ENCODE peak calls at places on chromosomes 7 and 10, in eight cellular contexts. One of them, this sample, is unnamed.

GRCh38 chr7:6272481-6273323 is at the start of gene CYTH3:
- DNase-seq in GM12891: peak
- DNase-seq in cardiac fibroblast: peak
- DNase-seq in nucleus accumbens: peak
- DNase-seq in SK-N-SH: peak
- DNase-seq in EH: peak
- DNase-seq in stimulated activated CD8-positive, alpha-beta memory T cell treated with anti-CD3 and anti-CD28 coated beads, Interleukin-15, amount 100 ng/mL, for 24 hours: peak
- DNase-seq in CD8-positive, alpha-beta memory T cell: peak
- DNase-seq in this sample: peak

GRCh38 chr7:33981221-33981620 is 75.9 kb downstream of the BMPER start:
- DNase-seq in GM12891: no peak
- DNase-seq in cardiac fibroblast: no peak
- DNase-seq in nucleus accumbens: no peak
- DNase-seq in SK-N-SH: no peak
- DNase-seq in EH: peak
- DNase-seq in stimulated activated CD8-positive, alpha-beta memory T cell treated with anti-CD3 and anti-CD28 coated beads, Interleukin-15, amount 100 ng/mL, for 24 hours: no peak
- DNase-seq in CD8-positive, alpha-beta memory T cell: no peak
- DNase-seq in this sample: no peak

GRCh38 chr10:86586516-86586915 is 64.9 kb upstream of the WAPL start:
- DNase-seq in GM12891: no peak
- DNase-seq in cardiac fibroblast: no peak
- DNase-seq in nucleus accumbens: peak
- DNase-seq in SK-N-SH: no peak
- DNase-seq in EH: no peak
- DNase-seq in stimulated activated CD8-positive, alpha-beta memory T cell treated with anti-CD3 and anti-CD28 coated beads, Interleukin-15, amount 100 ng/mL, for 24 hours: no peak
- DNase-seq in CD8-positive, alpha-beta memory T cell: no peak
- DNase-seq in this sample: no peak

GRCh38 chr10:69146756-69147155 is 22.8 kb downstream of the VPS26A start:
- DNase-seq in GM12891: no peak
- DNase-seq in cardiac fibroblast: no peak
- DNase-seq in nucleus accumbens: no peak
- DNase-seq in SK-N-SH: no peak
- DNase-seq in EH: peak
- DNase-seq in stimulated activated CD8-positive, alpha-beta memory T cell treated with anti-CD3 and anti-CD28 coated beads, Interleukin-15, amount 100 ng/mL, for 24 hours: no peak
- DNase-seq in CD8-positive, alpha-beta memory T cell: no peak
- DNase-seq in this sample: peak

GRCh38 chr7:50497068-50497642 is 47.0 kb upstream of the FIGNL1 start:
- DNase-seq in GM12891: no peak
- DNase-seq in cardiac fibroblast: peak
- DNase-seq in nucleus accumbens: no peak
- DNase-seq in SK-N-SH: peak
- DNase-seq in EH: peak
- DNase-seq in stimulated activated CD8-positive, alpha-beta memory T cell treated with anti-CD3 and anti-CD28 coated beads, Interleukin-15, amount 100 ng/mL, for 24 hours: no peak
- DNase-seq in CD8-positive, alpha-beta memory T cell: no peak
- DNase-seq in this sample: no peak

GRCh38 chr7:142720140-142720773 is 29.0 kb upstream of the PRSS1 start:
- DNase-seq in GM12891: no peak
- DNase-seq in cardiac fibroblast: no peak
- DNase-seq in nucleus accumbens: no peak
- DNase-seq in SK-N-SH: no peak
- DNase-seq in EH: no peak
- DNase-seq in stimulated activated CD8-positive, alpha-beta memory T cell treated with anti-CD3 and anti-CD28 coated beads, Interleukin-15, amount 100 ng/mL, for 24 hours: no peak
- DNase-seq in CD8-positive, alpha-beta memory T cell: no peak
- DNase-seq in this sample: peak

GRCh38 chr7:91193141-91193540 is 71.1 kb upstream of the FZD1 start:
- DNase-seq in GM12891: no peak
- DNase-seq in cardiac fibroblast: peak
- DNase-seq in nucleus accumbens: no peak
- DNase-seq in SK-N-SH: no peak
- DNase-seq in EH: peak
- DNase-seq in stimulated activated CD8-positive, alpha-beta memory T cell treated with anti-CD3 and anti-CD28 coated beads, Interleukin-15, amount 100 ng/mL, for 24 hours: no peak
- DNase-seq in CD8-positive, alpha-beta memory T cell: no peak
- DNase-seq in this sample: no peak

GRCh38 chr7:2626498-2627117 is 5.2 kb upstream of the TTYH3 start:
- DNase-seq in GM12891: no peak
- DNase-seq in cardiac fibroblast: peak
- DNase-seq in nucleus accumbens: no peak
- DNase-seq in SK-N-SH: peak
- DNase-seq in EH: peak
- DNase-seq in stimulated activated CD8-positive, alpha-beta memory T cell treated with anti-CD3 and anti-CD28 coated beads, Interleukin-15, amount 100 ng/mL, for 24 hours: no peak
- DNase-seq in CD8-positive, alpha-beta memory T cell: no peak
- DNase-seq in this sample: no peak

GRCh38 chr7:2886900-2887299 is 42.8 kb upstream of the GNA12 start:
- DNase-seq in GM12891: peak
- DNase-seq in cardiac fibroblast: peak
- DNase-seq in nucleus accumbens: peak
- DNase-seq in SK-N-SH: peak
- DNase-seq in EH: peak
- DNase-seq in stimulated activated CD8-positive, alpha-beta memory T cell treated with anti-CD3 and anti-CD28 coated beads, Interleukin-15, amount 100 ng/mL, for 24 hours: no peak
- DNase-seq in CD8-positive, alpha-beta memory T cell: peak
- DNase-seq in this sample: peak

GRCh38 chr7:32941181-32941995 is 15.9 kb upstream of the FKBP9 start:
- DNase-seq in GM12891: no peak
- DNase-seq in cardiac fibroblast: peak
- DNase-seq in nucleus accumbens: no peak
- DNase-seq in SK-N-SH: no peak
- DNase-seq in EH: peak
- DNase-seq in stimulated activated CD8-positive, alpha-beta memory T cell treated with anti-CD3 and anti-CD28 coated beads, Interleukin-15, amount 100 ng/mL, for 24 hours: no peak
- DNase-seq in CD8-positive, alpha-beta memory T cell: no peak
- DNase-seq in this sample: peak

GRCh38 chr10:80500572-80501380 is 36.9 kb upstream of the SH2D4B start:
- DNase-seq in GM12891: no peak
- DNase-seq in cardiac fibroblast: peak
- DNase-seq in nucleus accumbens: no peak
- DNase-seq in SK-N-SH: no peak
- DNase-seq in EH: no peak
- DNase-seq in stimulated activated CD8-positive, alpha-beta memory T cell treated with anti-CD3 and anti-CD28 coated beads, Interleukin-15, amount 100 ng/mL, for 24 hours: no peak
- DNase-seq in CD8-positive, alpha-beta memory T cell: no peak
- DNase-seq in this sample: peak

GRCh38 chr10:129774082-129774735 is 189.9 kb downstream of the EBF3 start:
- DNase-seq in GM12891: no peak
- DNase-seq in cardiac fibroblast: no peak
- DNase-seq in nucleus accumbens: no peak
- DNase-seq in SK-N-SH: no peak
- DNase-seq in EH: no peak
- DNase-seq in stimulated activated CD8-positive, alpha-beta memory T cell treated with anti-CD3 and anti-CD28 coated beads, Interleukin-15, amount 100 ng/mL, for 24 hours: no peak
- DNase-seq in CD8-positive, alpha-beta memory T cell: no peak
- DNase-seq in this sample: peak

GRCh38 chr7:85014936-85015335 is 171.9 kb downstream of the SEMA3D start:
- DNase-seq in GM12891: no peak
- DNase-seq in cardiac fibroblast: no peak
- DNase-seq in nucleus accumbens: no peak
- DNase-seq in SK-N-SH: no peak
- DNase-seq in EH: no peak
- DNase-seq in stimulated activated CD8-positive, alpha-beta memory T cell treated with anti-CD3 and anti-CD28 coated beads, Interleukin-15, amount 100 ng/mL, for 24 hours: no peak
- DNase-seq in CD8-positive, alpha-beta memory T cell: no peak
- DNase-seq in this sample: no peak

GRCh38 chr10:11877506-11877905 is 54.4 kb downstream of the PROSER2 start:
- DNase-seq in GM12891: no peak
- DNase-seq in cardiac fibroblast: no peak
- DNase-seq in nucleus accumbens: no peak
- DNase-seq in SK-N-SH: no peak
- DNase-seq in EH: no peak
- DNase-seq in stimulated activated CD8-positive, alpha-beta memory T cell treated with anti-CD3 and anti-CD28 coated beads, Interleukin-15, amount 100 ng/mL, for 24 hours: no peak
- DNase-seq in CD8-positive, alpha-beta memory T cell: no peak
- DNase-seq in this sample: peak

GRCh38 chr7:2825595-2826227 is 18.4 kb downstream of the GNA12 start:
- DNase-seq in GM12891: no peak
- DNase-seq in cardiac fibroblast: no peak
- DNase-seq in nucleus accumbens: no peak
- DNase-seq in SK-N-SH: no peak
- DNase-seq in EH: no peak
- DNase-seq in stimulated activated CD8-positive, alpha-beta memory T cell treated with anti-CD3 and anti-CD28 coated beads, Interleukin-15, amount 100 ng/mL, for 24 hours: no peak
- DNase-seq in CD8-positive, alpha-beta memory T cell: no peak
- DNase-seq in this sample: no peak

GRCh38 chr10:24722676-24723385 is 856 bp downstream of the ARHGAP21 start:
- DNase-seq in GM12891: peak
- DNase-seq in cardiac fibroblast: peak
- DNase-seq in nucleus accumbens: peak
- DNase-seq in SK-N-SH: peak
- DNase-seq in EH: peak
- DNase-seq in stimulated activated CD8-positive, alpha-beta memory T cell treated with anti-CD3 and anti-CD28 coated beads, Interleukin-15, amount 100 ng/mL, for 24 hours: peak
- DNase-seq in CD8-positive, alpha-beta memory T cell: peak
- DNase-seq in this sample: peak

GRCh38 chr7:121182902-121183301 is 145.9 kb upstream of the WNT16 start:
- DNase-seq in GM12891: no peak
- DNase-seq in cardiac fibroblast: peak
- DNase-seq in nucleus accumbens: no peak
- DNase-seq in SK-N-SH: no peak
- DNase-seq in EH: peak
- DNase-seq in stimulated activated CD8-positive, alpha-beta memory T cell treated with anti-CD3 and anti-CD28 coated beads, Interleukin-15, amount 100 ng/mL, for 24 hours: no peak
- DNase-seq in CD8-positive, alpha-beta memory T cell: no peak
- DNase-seq in this sample: no peak

GRCh38 chr10:344582-345200 is 209.4 kb downstream of the ZMYND11 start:
- DNase-seq in GM12891: no peak
- DNase-seq in cardiac fibroblast: no peak
- DNase-seq in nucleus accumbens: no peak
- DNase-seq in SK-N-SH: no peak
- DNase-seq in EH: no peak
- DNase-seq in stimulated activated CD8-positive, alpha-beta memory T cell treated with anti-CD3 and anti-CD28 coated beads, Interleukin-15, amount 100 ng/mL, for 24 hours: no peak
- DNase-seq in CD8-positive, alpha-beta memory T cell: no peak
- DNase-seq in this sample: peak

GRCh38 chr10:75398630-75399460 is 2.7 kb downstream of the ZNF503 start:
- DNase-seq in GM12891: no peak
- DNase-seq in cardiac fibroblast: peak
- DNase-seq in nucleus accumbens: no peak
- DNase-seq in SK-N-SH: no peak
- DNase-seq in EH: peak
- DNase-seq in stimulated activated CD8-positive, alpha-beta memory T cell treated with anti-CD3 and anti-CD28 coated beads, Interleukin-15, amount 100 ng/mL, for 24 hours: no peak
- DNase-seq in CD8-positive, alpha-beta memory T cell: no peak
- DNase-seq in this sample: peak

GRCh38 chr7:67380858-67381257 is 384.2 kb downstream of the TYW1 start:
- DNase-seq in GM12891: no peak
- DNase-seq in cardiac fibroblast: no peak
- DNase-seq in nucleus accumbens: no peak
- DNase-seq in SK-N-SH: no peak
- DNase-seq in EH: no peak
- DNase-seq in stimulated activated CD8-positive, alpha-beta memory T cell treated with anti-CD3 and anti-CD28 coated beads, Interleukin-15, amount 100 ng/mL, for 24 hours: no peak
- DNase-seq in CD8-positive, alpha-beta memory T cell: no peak
- DNase-seq in this sample: no peak

GRCh38 chr7:43693687-43694398 is 35.5 kb downstream of the COA1 start:
- DNase-seq in GM12891: no peak
- DNase-seq in cardiac fibroblast: peak
- DNase-seq in nucleus accumbens: no peak
- DNase-seq in SK-N-SH: no peak
- DNase-seq in EH: peak
- DNase-seq in stimulated activated CD8-positive, alpha-beta memory T cell treated with anti-CD3 and anti-CD28 coated beads, Interleukin-15, amount 100 ng/mL, for 24 hours: no peak
- DNase-seq in CD8-positive, alpha-beta memory T cell: no peak
- DNase-seq in this sample: peak

GRCh38 chr7:3294432-3295100 is 6.5 kb upstream of the SDK1 start:
- DNase-seq in GM12891: no peak
- DNase-seq in cardiac fibroblast: no peak
- DNase-seq in nucleus accumbens: peak
- DNase-seq in SK-N-SH: no peak
- DNase-seq in EH: no peak
- DNase-seq in stimulated activated CD8-positive, alpha-beta memory T cell treated with anti-CD3 and anti-CD28 coated beads, Interleukin-15, amount 100 ng/mL, for 24 hours: no peak
- DNase-seq in CD8-positive, alpha-beta memory T cell: no peak
- DNase-seq in this sample: no peak

GRCh38 chr7:26153823-26154783 is 2.1 kb downstream of the NFE2L3 start:
- DNase-seq in GM12891: no peak
- DNase-seq in cardiac fibroblast: peak
- DNase-seq in nucleus accumbens: no peak
- DNase-seq in SK-N-SH: no peak
- DNase-seq in EH: peak
- DNase-seq in stimulated activated CD8-positive, alpha-beta memory T cell treated with anti-CD3 and anti-CD28 coated beads, Interleukin-15, amount 100 ng/mL, for 24 hours: no peak
- DNase-seq in CD8-positive, alpha-beta memory T cell: no peak
- DNase-seq in this sample: peak